ENCODE peak calls at places on chromosomes 7 and 10, in ten cellular contexts. I is body of pancreas, P is testis, H is GM12878, S is uterus, Z is transverse colon, Y is breast epithelium, L is esophagus squamous epithelium, J is ovary, D is IMR-90. E is an unnamed sample.

GRCh38 chr7:94247970-94248369 is 146.7 kb upstream of the COL1A2 start:
- DNase-seq in D (no peak), I (no peak), J (no peak), Z (no peak), L (no peak), P (no peak), Y (no peak), H (no peak), S (no peak), E (no peak)

GRCh38 chr7:3241686-3242258 is 59.3 kb upstream of the SDK1 start:
- DNase-seq in Y (no peak), L (no peak), I (no peak), J (no peak), H (no peak), P (no peak), Z (no peak), S (no peak), D (no peak), E (no peak)

GRCh38 chr7:100745184-100745583 is 11.8 kb downstream of the ZAN start:
- DNase-seq in I (no peak), P (peak; percentile 86), D (peak; percentile 53), Z (peak; percentile 17), S (peak; percentile 67), Y (no peak), J (peak; percentile 43), H (no peak), L (no peak), E (no peak)

GRCh38 chr10:79166312-79166721 is 97.6 kb downstream of the ZMIZ1 start:
- DNase-seq in L (no peak), Z (no peak), H (no peak), P (no peak), Y (no peak), S (no peak), I (no peak), J (no peak), D (no peak), E (no peak)

GRCh38 chr10:16770646-16771045 is 46.6 kb downstream of the RSU1 start:
- DNase-seq in P (no peak), I (no peak), D (no peak), L (no peak), J (no peak), Y (no peak), S (no peak), Z (no peak), H (no peak), E (no peak)

GRCh38 chr7:151964951-151965350 is 8.7 kb downstream of the GALNTL5 start:
- DNase-seq in I (no peak), S (no peak), Z (no peak), D (no peak), H (no peak), Y (no peak), J (no peak), L (no peak), P (no peak), E (no peak)

GRCh38 chr7:20562461-20562860 is 53.0 kb upstream of the ABCB5 start:
- DNase-seq in P (no peak), L (no peak), J (no peak), Z (no peak), I (no peak), H (no peak), D (no peak), S (no peak), Y (no peak), E (no peak)

GRCh38 chr7:149883049-149883439 is 9.3 kb downstream of the ATP6V0E2 start:
- DNase-seq in D (no peak), Y (no peak), Z (no peak), S (no peak), H (no peak), L (no peak), P (no peak), J (no peak), I (no peak), E (no peak)

GRCh38 chr7:908159-908918 is 32.0 kb downstream of the GET4 start:
- DNase-seq in S (no peak), Y (no peak), I (no peak), L (no peak), H (no peak), P (no peak), J (no peak), Z (no peak), D (no peak), E (no peak)

GRCh38 chr7:1291846-1292765 is 59.4 kb downstream of the UNCX start:
- DNase-seq in Y (no peak), I (no peak), S (no peak), D (no peak), J (no peak), L (no peak), Z (no peak), H (no peak), P (no peak), E (peak; percentile 7)

GRCh38 chr10:80260295-80261243 is 28.9 kb downstream of the MAT1A start:
- DNase-seq in Z (no peak), J (no peak), L (no peak), P (peak; percentile 58), H (no peak), I (no peak), Y (no peak), S (no peak), D (no peak), E (no peak)

GRCh38 chr7:152366662-152367061 is 69.1 kb downstream of the KMT2C start:
- DNase-seq in P (peak; percentile 42), Z (peak; percentile 46), D (no peak), L (no peak), J (peak; percentile 31), H (no peak), S (no peak), I (no peak), Y (no peak), E (no peak)

DNA sequence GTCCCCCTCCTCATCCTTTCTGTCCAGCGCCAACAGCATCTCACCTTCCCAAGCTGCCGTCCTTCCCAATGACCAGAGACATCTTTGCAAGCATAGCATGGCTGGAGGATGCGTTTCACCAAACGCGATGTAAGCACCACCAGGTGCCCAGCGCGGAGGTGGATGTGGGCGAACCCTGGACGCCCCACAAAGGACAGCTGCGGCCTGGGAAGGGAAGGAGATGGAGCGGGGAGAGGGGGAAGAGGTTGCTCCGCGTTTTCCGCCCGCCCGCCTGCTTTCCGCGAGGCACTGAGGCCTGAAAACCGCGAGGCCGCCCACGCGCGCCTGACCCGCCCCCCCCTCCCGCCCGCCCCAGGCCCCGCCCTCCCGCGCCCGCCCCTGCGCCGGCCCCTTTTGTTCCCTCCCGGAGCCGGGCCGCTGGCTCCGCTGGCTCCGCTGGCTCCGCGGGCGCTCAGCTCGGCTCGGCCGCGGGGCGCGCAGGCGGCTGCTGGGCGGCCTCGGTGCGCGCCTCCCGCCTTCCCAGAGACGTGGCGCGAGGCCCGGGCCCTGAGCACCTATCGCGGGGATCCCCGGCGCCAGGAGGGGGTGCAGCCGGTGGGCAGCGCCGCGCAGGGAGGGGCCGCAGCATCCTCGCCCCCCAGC is at the start of gene CLIP2:
- DNase-seq in P (peak; percentile 84), Z (peak; percentile 84), S (peak; percentile 72), J (peak; percentile 84), I (peak; percentile 84), Y (peak; percentile 62), H (no peak), D (peak; percentile 77), L (no peak), E (peak; percentile 84)
- TF ChIP-seq POLR2A in P (no peak), Z (peak; percentile 8), S (peak; percentile 66), J (peak; percentile 46), I (peak; percentile 21), Y (no peak), H (peak; percentile 75), D (peak; percentile 95), L (no peak), E (peak; percentile 56)

DNA sequence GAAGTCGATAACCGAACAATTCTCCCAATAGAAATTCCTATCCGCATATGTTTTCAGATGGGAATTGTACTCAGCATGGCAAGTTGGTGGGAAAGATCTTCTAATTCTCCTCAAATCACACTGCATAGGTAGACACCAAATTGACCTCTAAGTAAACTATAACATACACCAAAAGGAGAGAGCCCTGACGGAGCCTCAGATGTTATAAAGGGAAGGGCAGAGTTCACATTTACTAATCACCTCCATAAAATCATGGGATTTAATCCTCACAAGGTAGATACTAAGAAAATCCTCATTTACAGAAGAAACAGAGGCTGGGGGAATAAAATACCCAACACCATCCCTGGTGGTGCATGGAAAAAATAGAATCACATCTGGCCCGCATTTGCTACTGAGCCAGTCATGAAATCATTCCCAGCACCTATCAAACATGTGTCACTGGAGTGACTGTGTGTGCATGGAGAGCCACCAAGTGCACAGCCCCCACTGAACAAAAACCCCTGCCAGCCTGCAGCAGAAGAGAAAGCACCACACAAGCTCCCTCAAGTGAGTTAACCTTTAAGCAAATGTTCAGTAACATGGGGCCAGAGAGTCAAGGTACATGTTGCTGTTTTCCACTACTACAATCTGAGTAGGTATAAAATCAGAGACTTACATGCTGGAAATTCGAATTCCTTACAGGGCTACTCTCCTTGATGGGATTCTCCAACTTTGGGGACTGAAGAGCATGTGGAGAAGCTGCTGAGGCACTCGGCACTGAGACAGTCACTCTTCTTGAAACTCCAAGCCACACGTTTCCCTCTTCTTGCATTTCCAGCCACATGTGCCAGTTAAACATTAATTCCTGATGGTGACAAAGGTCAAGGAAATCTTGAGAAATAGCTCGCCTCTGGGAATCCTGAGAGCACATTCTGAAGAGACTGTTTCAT is at the start of gene DDC:
- DNase-seq in H (no peak), L (no peak), P (no peak), Z (peak; percentile 26), J (no peak), D (no peak), Y (no peak), S (no peak), I (no peak), E (peak; percentile 69)
- TF ChIP-seq POLR2A in H (no peak), L (no peak), P (no peak), Z (no peak), J (no peak), D (no peak), Y (no peak), S (no peak), I (no peak), E (peak; percentile 40)

DNA sequence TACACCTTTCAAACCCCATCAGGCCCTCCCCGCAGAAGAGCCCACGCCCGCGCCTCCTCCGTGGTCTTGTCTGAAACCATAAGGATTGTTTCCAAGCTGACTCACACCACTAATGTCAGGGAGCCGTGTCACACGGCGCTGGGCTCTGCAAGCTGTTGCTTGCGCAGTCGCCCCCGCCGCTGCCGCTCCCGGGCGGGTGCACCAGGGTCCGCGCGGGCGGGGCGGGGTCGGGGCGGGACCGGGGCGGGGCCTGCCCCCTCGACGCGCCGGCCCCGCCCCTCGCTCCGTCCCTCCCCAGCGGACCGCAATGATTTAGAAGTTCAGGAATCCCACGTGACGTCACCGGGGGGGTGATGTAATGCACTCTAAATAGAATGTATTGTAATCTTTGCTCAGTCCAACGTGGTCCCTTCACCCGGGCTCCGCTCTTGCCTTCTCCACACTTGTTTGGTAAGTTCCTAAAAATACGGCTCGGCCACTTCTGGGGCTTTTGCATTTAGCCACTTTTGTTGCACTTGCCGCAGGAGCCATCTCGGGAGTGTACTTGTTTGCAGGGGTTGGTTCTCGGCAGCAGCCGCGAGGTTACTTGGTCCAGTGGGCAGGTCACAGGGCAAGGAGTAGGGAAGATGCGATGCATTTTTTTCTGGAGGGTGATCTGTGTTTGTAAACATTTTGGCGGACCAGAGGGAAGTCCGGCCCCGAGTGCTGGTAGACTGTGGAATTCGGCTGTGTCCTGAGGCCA is 3.2 kb upstream of the CREB5 start:
- DNase-seq in L (peak; percentile 39), Y (peak; percentile 96), P (peak; percentile 93), D (peak; percentile 98), H (no peak), J (peak; percentile 96), S (peak; percentile 99), Z (peak; percentile 83), I (peak; percentile 94), E (peak; percentile 74)
- TF ChIP-seq POLR2A in L (no peak), Y (peak; percentile 52), P (no peak), D (peak; percentile 95), H (no peak), J (peak; percentile 68), S (peak; percentile 90), Z (peak; percentile 48), I (peak; percentile 77), E (peak; percentile 41)

GRCh38 chr10:114538544-114538906 is 119.5 kb downstream of the ABLIM1 start:
- DNase-seq in H (no peak), Y (peak; percentile 51), S (no peak), I (no peak), J (no peak), Z (peak; percentile 85), D (no peak), P (no peak), L (no peak), E (no peak)
- TF ChIP-seq POLR2A in H (no peak), Y (no peak), S (no peak), I (no peak), J (no peak), Z (peak; percentile 52), D (no peak), P (no peak), L (peak; percentile 59), E (no peak)